ENCODE peak calls at places on chromosomes 2 and 18, in seven cellular contexts. One of them, this sample, is unnamed.

GRCh38 chr2:237978058-237978712 is 11.4 kb downstream of the UBE2F start:
- DNase-seq in fibroblast of lung: peak
- DNase-seq in neuronal stem cell: no peak
- DNase-seq in MM.1S: no peak
- DNase-seq in IMR-90: peak
- DNase-seq in colonic mucosa: no peak
- DNase-seq in GM23248: peak
- DNase-seq in this sample: no peak

GRCh38 chr2:3320910-3321605 is 56.6 kb downstream of the EIPR1 start:
- DNase-seq in fibroblast of lung: no peak
- DNase-seq in neuronal stem cell: no peak
- DNase-seq in MM.1S: no peak
- DNase-seq in IMR-90: no peak
- DNase-seq in colonic mucosa: no peak
- DNase-seq in GM23248: no peak
- DNase-seq in this sample: no peak

GRCh38 chr2:36352024-36352398 is 3.6 kb upstream of the CRIM1 start:
- DNase-seq in fibroblast of lung: peak
- DNase-seq in neuronal stem cell: no peak
- DNase-seq in MM.1S: peak
- DNase-seq in IMR-90: peak
- DNase-seq in colonic mucosa: no peak
- DNase-seq in GM23248: peak
- DNase-seq in this sample: peak

GRCh38 chr2:61434314-61434713 is 36.6 kb downstream of the USP34 start:
- DNase-seq in fibroblast of lung: no peak
- DNase-seq in neuronal stem cell: no peak
- DNase-seq in MM.1S: no peak
- DNase-seq in IMR-90: no peak
- DNase-seq in colonic mucosa: no peak
- DNase-seq in GM23248: no peak
- DNase-seq in this sample: peak

GRCh38 chr2:220279840-220280239 is 652.4 kb downstream of the SLC4A3 start:
- DNase-seq in fibroblast of lung: no peak
- DNase-seq in neuronal stem cell: no peak
- DNase-seq in MM.1S: no peak
- DNase-seq in IMR-90: peak
- DNase-seq in colonic mucosa: no peak
- DNase-seq in GM23248: peak
- DNase-seq in this sample: no peak

GRCh38 chr2:120822908-120823307 is 87.2 kb downstream of the GLI2 start:
- DNase-seq in fibroblast of lung: no peak
- DNase-seq in neuronal stem cell: no peak
- DNase-seq in MM.1S: no peak
- DNase-seq in IMR-90: no peak
- DNase-seq in colonic mucosa: no peak
- DNase-seq in GM23248: no peak
- DNase-seq in this sample: no peak

GRCh38 chr2:203394519-203395227 is 66.5 kb downstream of the ABI2 start:
- DNase-seq in fibroblast of lung: no peak
- DNase-seq in neuronal stem cell: no peak
- DNase-seq in MM.1S: no peak
- DNase-seq in IMR-90: no peak
- DNase-seq in colonic mucosa: no peak
- DNase-seq in GM23248: no peak
- DNase-seq in this sample: no peak

GRCh38 chr2:240259924-240260529 is 119.6 kb upstream of the OTOS start:
- DNase-seq in fibroblast of lung: no peak
- DNase-seq in neuronal stem cell: no peak
- DNase-seq in MM.1S: no peak
- DNase-seq in IMR-90: no peak
- DNase-seq in colonic mucosa: no peak
- DNase-seq in GM23248: no peak
- DNase-seq in this sample: no peak

GRCh38 chr2:235433860-235434259 is 60.0 kb upstream of the AGAP1 start:
- DNase-seq in fibroblast of lung: peak
- DNase-seq in neuronal stem cell: no peak
- DNase-seq in MM.1S: peak
- DNase-seq in IMR-90: peak
- DNase-seq in colonic mucosa: peak
- DNase-seq in GM23248: peak
- DNase-seq in this sample: no peak

GRCh38 chr18:28176674-28176932 is 327 bp downstream of the CDH2 start:
- DNase-seq in fibroblast of lung: no peak
- DNase-seq in neuronal stem cell: no peak
- DNase-seq in MM.1S: peak
- DNase-seq in IMR-90: no peak
- DNase-seq in colonic mucosa: no peak
- DNase-seq in GM23248: no peak
- DNase-seq in this sample: no peak

GRCh38 chr2:222753251-222753824 is 81.9 kb downstream of the MOGAT1 start:
- DNase-seq in fibroblast of lung: peak
- DNase-seq in neuronal stem cell: peak
- DNase-seq in MM.1S: no peak
- DNase-seq in IMR-90: peak
- DNase-seq in colonic mucosa: no peak
- DNase-seq in GM23248: peak
- DNase-seq in this sample: no peak

DNA sequence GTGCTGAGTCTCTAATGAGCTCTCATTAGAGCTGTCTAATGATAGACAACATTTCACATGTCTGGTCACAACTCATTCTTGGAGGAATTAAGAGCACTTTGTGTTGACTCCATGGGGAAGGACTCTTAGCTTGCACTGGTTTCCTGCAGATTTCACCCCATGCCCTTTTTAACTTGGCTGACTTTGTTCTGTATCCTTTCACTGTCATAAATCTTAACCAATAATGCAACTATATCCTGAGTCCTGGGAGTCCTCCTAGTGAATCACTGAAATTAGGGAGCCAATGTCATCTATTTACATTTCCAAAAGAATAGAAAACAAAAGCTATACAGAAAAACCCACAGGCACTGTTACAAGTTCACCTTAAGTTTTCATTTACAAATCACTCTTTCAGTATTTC is 33.4 kb downstream of the FBXO15 start:
- DNase-seq in fibroblast of lung: no peak
- DNase-seq in neuronal stem cell: peak
- DNase-seq in MM.1S: no peak
- DNase-seq in IMR-90: peak
- DNase-seq in colonic mucosa: no peak
- DNase-seq in GM23248: no peak
- DNase-seq in this sample: no peak
- H3K9ac ChIP-seq in fibroblast of lung: no peak
- H3K9ac ChIP-seq in neuronal stem cell: no peak
- H3K9ac ChIP-seq in MM.1S: no peak
- H3K9ac ChIP-seq in IMR-90: no peak
- H3K9ac ChIP-seq in colonic mucosa: no peak
- H3K9ac ChIP-seq in GM23248: no peak
- H3K9ac ChIP-seq in this sample: no peak

DNA sequence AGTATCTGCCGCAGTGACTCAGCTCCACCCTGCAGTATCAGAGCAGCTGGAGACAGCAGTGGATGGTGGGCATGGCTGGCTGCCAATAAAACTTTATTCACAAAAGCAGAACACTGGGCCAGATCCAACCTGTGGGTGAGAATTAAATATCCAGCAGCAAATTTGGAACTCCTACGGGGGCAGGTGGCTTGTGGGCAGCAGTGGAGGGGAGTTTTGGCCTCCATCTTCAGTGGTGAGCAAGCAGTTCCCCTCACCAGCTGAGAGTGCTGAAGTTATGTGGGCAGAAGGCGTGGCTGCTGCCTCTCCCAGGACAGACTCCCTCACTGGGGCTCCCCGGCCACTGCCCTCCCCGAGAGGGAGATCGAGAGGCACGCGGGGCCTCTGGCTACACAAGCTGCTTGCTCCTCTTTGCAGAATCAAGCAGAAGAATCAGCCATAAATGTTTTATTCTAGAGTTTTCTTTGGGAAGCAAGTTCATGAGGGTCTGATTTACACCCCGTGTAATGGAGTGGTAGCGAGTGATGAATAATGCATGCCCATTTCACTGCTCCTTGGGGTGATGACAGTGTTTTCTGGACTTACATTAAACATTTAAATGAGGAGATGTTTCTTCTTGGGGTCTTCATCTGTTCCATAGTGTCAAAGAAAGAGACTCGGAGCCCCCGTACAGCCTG is 204.3 kb downstream of the SEPTIN10 start:
- DNase-seq in fibroblast of lung: no peak
- DNase-seq in neuronal stem cell: no peak
- DNase-seq in MM.1S: no peak
- DNase-seq in IMR-90: no peak
- DNase-seq in colonic mucosa: no peak
- DNase-seq in GM23248: no peak
- DNase-seq in this sample: no peak
- H3K9ac ChIP-seq in fibroblast of lung: no peak
- H3K9ac ChIP-seq in neuronal stem cell: no peak
- H3K9ac ChIP-seq in MM.1S: no peak
- H3K9ac ChIP-seq in IMR-90: no peak
- H3K9ac ChIP-seq in colonic mucosa: no peak
- H3K9ac ChIP-seq in GM23248: no peak
- H3K9ac ChIP-seq in this sample: no peak

DNA sequence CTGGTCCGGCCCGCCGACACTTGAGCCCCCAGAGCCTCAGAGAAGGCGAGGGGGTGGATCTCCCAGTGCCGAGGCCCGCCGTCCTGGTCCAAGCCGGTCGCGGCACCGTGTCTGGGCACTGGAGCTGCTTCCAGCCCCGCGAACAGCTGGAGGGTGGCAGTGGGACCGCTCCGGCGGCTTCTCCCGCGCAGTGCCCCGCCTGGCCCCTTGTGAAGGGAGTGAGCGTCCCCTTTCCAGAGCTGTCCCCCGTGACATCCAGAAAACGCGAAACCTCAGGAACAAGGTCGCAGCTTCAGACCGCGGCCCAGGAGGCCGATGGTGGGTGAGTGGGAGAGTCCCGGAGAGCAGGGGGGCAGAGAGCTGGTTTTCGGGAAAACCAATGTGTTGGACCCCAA is 579 bp upstream of the EMX1 start:
- DNase-seq in fibroblast of lung: no peak
- DNase-seq in neuronal stem cell: no peak
- DNase-seq in MM.1S: no peak
- DNase-seq in IMR-90: no peak
- DNase-seq in colonic mucosa: no peak
- DNase-seq in GM23248: no peak
- DNase-seq in this sample: no peak
- H3K9ac ChIP-seq in fibroblast of lung: no peak
- H3K9ac ChIP-seq in neuronal stem cell: peak
- H3K9ac ChIP-seq in MM.1S: peak
- H3K9ac ChIP-seq in IMR-90: no peak
- H3K9ac ChIP-seq in colonic mucosa: peak
- H3K9ac ChIP-seq in GM23248: no peak
- H3K9ac ChIP-seq in this sample: no peak

DNA sequence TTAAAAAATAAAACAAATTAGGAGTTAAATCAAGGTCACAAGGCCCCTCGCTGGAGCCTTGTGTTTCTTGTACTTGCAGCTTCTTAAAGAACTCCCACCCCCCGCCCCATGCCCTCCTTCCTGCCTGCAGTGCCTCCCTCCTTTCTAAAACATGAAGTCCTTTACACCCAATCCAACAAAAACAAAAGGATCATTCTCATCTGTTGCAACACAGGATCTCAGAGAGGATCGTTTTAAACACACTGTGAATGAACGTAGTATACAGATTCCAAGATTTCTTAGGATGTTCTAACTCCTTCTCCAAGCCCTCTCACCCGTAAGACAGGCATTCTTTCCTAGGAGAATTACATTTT is 1.9 kb downstream of the MRO start:
- DNase-seq in fibroblast of lung: peak
- DNase-seq in neuronal stem cell: no peak
- DNase-seq in MM.1S: no peak
- DNase-seq in IMR-90: peak
- DNase-seq in colonic mucosa: no peak
- DNase-seq in GM23248: peak
- DNase-seq in this sample: no peak
- H3K9ac ChIP-seq in fibroblast of lung: no peak
- H3K9ac ChIP-seq in neuronal stem cell: no peak
- H3K9ac ChIP-seq in MM.1S: no peak
- H3K9ac ChIP-seq in IMR-90: no peak
- H3K9ac ChIP-seq in colonic mucosa: no peak
- H3K9ac ChIP-seq in GM23248: no peak
- H3K9ac ChIP-seq in this sample: peak

GRCh38 chr2:239112127-239112774 is 264.4 kb downstream of the TWIST2 start:
- DNase-seq in fibroblast of lung: no peak
- DNase-seq in neuronal stem cell: no peak
- DNase-seq in MM.1S: no peak
- DNase-seq in IMR-90: no peak
- DNase-seq in colonic mucosa: no peak
- DNase-seq in GM23248: no peak
- DNase-seq in this sample: no peak

GRCh38 chr2:239113592-239113991 is 265.7 kb downstream of the TWIST2 start:
- DNase-seq in fibroblast of lung: no peak
- DNase-seq in neuronal stem cell: no peak
- DNase-seq in MM.1S: no peak
- DNase-seq in IMR-90: no peak
- DNase-seq in colonic mucosa: no peak
- DNase-seq in GM23248: no peak
- DNase-seq in this sample: no peak

GRCh38 chr2:239114119-239114581 is 266.3 kb downstream of the TWIST2 start:
- DNase-seq in fibroblast of lung: peak
- DNase-seq in neuronal stem cell: no peak
- DNase-seq in MM.1S: no peak
- DNase-seq in IMR-90: peak
- DNase-seq in colonic mucosa: peak
- DNase-seq in GM23248: peak
- DNase-seq in this sample: no peak

GRCh38 chr2:239114616-239115265 is 266.9 kb downstream of the TWIST2 start:
- DNase-seq in fibroblast of lung: no peak
- DNase-seq in neuronal stem cell: no peak
- DNase-seq in MM.1S: no peak
- DNase-seq in IMR-90: no peak
- DNase-seq in colonic mucosa: no peak
- DNase-seq in GM23248: no peak
- DNase-seq in this sample: no peak

GRCh38 chr2:239113164-239113563 is 265.3 kb downstream of the TWIST2 start:
- DNase-seq in fibroblast of lung: peak
- DNase-seq in neuronal stem cell: no peak
- DNase-seq in MM.1S: no peak
- DNase-seq in IMR-90: peak
- DNase-seq in colonic mucosa: peak
- DNase-seq in GM23248: peak
- DNase-seq in this sample: no peak
- H3K9ac ChIP-seq in fibroblast of lung: no peak
- H3K9ac ChIP-seq in neuronal stem cell: no peak
- H3K9ac ChIP-seq in MM.1S: no peak
- H3K9ac ChIP-seq in IMR-90: no peak
- H3K9ac ChIP-seq in colonic mucosa: no peak
- H3K9ac ChIP-seq in GM23248: no peak
- H3K9ac ChIP-seq in this sample: no peak

DNA sequence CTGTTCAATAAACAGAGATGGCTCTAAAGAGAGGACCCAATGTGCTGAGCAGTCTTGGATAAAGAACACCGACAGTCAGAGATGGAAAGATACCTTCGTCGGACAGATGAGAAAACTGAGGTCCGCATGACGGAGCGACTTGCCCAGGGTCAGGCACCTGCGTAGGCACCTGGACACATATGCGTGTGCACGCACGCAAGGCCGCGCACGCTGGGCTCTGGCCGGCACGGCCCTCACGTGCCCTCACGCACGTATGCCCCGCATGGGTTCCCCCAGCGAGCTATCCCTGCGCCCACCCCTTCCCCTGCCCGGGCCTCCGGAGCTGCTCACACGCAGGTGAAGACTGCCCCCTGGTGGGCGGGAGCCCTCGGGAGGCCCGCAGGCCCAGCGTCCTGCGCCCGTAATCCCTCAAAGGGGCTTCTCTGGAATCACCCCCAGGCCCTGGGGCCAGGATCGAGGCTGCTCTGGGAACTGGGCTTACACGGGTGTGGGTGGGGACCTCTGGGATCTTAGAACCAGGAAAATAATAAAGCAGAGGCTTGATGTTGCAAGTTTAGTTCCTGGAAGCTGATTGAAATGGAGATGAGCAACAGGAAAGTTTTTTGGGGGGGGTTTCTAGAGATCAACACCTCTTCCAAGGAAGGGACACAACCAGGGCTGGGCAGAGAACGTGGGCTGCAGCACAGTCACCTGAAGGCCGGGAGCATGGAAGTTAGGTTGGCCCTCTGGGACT is 246.3 kb downstream of the TNS1 start:
- DNase-seq in fibroblast of lung: peak
- DNase-seq in neuronal stem cell: peak
- DNase-seq in MM.1S: peak
- DNase-seq in IMR-90: peak
- DNase-seq in colonic mucosa: peak
- DNase-seq in GM23248: peak
- DNase-seq in this sample: peak
- H3K9ac ChIP-seq in fibroblast of lung: no peak
- H3K9ac ChIP-seq in neuronal stem cell: no peak
- H3K9ac ChIP-seq in MM.1S: no peak
- H3K9ac ChIP-seq in IMR-90: peak
- H3K9ac ChIP-seq in colonic mucosa: no peak
- H3K9ac ChIP-seq in GM23248: peak
- H3K9ac ChIP-seq in this sample: peak